ENCODE peak calls at places on chromosome 2, in eight cellular contexts. V, N, B, D, T, M, A and O are unnamed samples.

GRCh38 chr2:241795021-241795999 is 13.7 kb upstream of the NEU4 start:
- DNase-seq in V (no peak), M (no peak), T (no peak), D (no peak), B (no peak), N (no peak), A (no peak), O (no peak)

GRCh38 chr2:237025090-237025865 is 60.4 kb upstream of the COPS8 start:
- DNase-seq in D (peak; percentile 65), A (no peak), N (no peak), B (no peak), T (no peak), M (no peak), V (no peak), O (no peak)

GRCh38 chr2:41963661-41964525 is 83.9 kb upstream of the PKDCC start:
- DNase-seq in T (no peak), B (no peak), V (no peak), M (peak; percentile 74), A (peak; percentile 32), N (peak; percentile 3), D (no peak), O (peak; percentile 72)

GRCh38 chr2:239488078-239488590 is 87.3 kb upstream of the HDAC4 start:
- DNase-seq in B (no peak), M (no peak), V (no peak), A (no peak), T (no peak), D (no peak), N (no peak), O (no peak)

GRCh38 chr2:239075918-239076727 is 228.2 kb downstream of the TWIST2 start:
- DNase-seq in B (no peak), M (no peak), D (no peak), V (no peak), A (no peak), N (no peak), T (no peak), O (no peak)

GRCh38 chr2:97740590-97741182 is 27.3 kb downstream of the ZAP70 start:
- DNase-seq in T (no peak), V (peak; percentile 87), M (peak; percentile 71), D (no peak), N (peak; percentile 69), A (peak; percentile 65), B (no peak), O (peak; percentile 65)

GRCh38 chr2:40093036-40093673 is 314.1 kb upstream of the THUMPD2 start:
- DNase-seq in T (no peak), B (no peak), N (no peak), V (no peak), A (no peak), D (no peak), M (no peak), O (no peak)

GRCh38 chr2:178874529-178875240 is 67.5 kb upstream of the TTN start:
- DNase-seq in A (no peak), M (no peak), T (no peak), B (no peak), V (no peak), D (no peak), N (no peak), O (no peak)

GRCh38 chr2:165376571-165376975 is 92.9 kb upstream of the CSRNP3 start:
- DNase-seq in M (no peak), V (no peak), N (no peak), D (no peak), A (peak; percentile 29), T (no peak), B (no peak), O (no peak)

GRCh38 chr2:38128653-38129052 is 52.7 kb upstream of the CYP1B1 start:
- DNase-seq in M (no peak), B (no peak), T (no peak), A (no peak), V (peak; percentile 46), D (no peak), N (no peak), O (no peak)